ENCODE peak calls at places on chromosomes 4 and X, in eight cellular contexts. M is ovary; A is mucosa of descending colon; P is AG09309; O is neuronal stem cell; Q is WERI-Rb-1; F is CD8-positive, alpha-beta memory T cell; C is stimulated activated CD4-positive, alpha-beta T cell treated with anti-CD3 and anti-CD28 coated beads, Interleukin-2, amount 100 ng/mL, for 24 hours. B is an unnamed sample.

GRCh38 chr4:113636438-113636818 is 125.1 kb downstream of the CAMK2D start:
- DNase-seq in P (no peak), F (no peak), A (no peak), O (no peak), M (no peak), C (no peak), Q (no peak), B (no peak)

GRCh38 chr4:8303485-8304281 is 34.1 kb downstream of the HTRA3 start:
- DNase-seq in A (no peak), M (peak), P (peak), Q (peak), C (no peak), F (no peak), O (no peak), B (no peak)

GRCh38 chr4:133920236-133920635 is 281.4 kb downstream of the PABPC4L start:
- DNase-seq in M (no peak), P (no peak), A (no peak), F (no peak), O (no peak), C (no peak), Q (no peak), B (no peak)

GRCh38 chr4:70251945-70252277 is 9.5 kb downstream of the CSN3 start:
- DNase-seq in C (no peak), F (no peak), M (no peak), O (no peak), A (no peak), Q (no peak), P (no peak), B (no peak)

GRCh38 chr4:182073278-182073677 is 169.9 kb upstream of the TENM3 start:
- DNase-seq in F (no peak), Q (no peak), C (no peak), A (no peak), P (no peak), M (no peak), O (no peak), B (no peak)

GRCh38 chr4:174429701-174430100 is 92.6 kb downstream of the HPGD start:
- DNase-seq in O (no peak), Q (no peak), C (no peak), M (no peak), A (no peak), F (no peak), P (no peak), B (no peak)

GRCh38 chr4:53800741-53801140 is 209.5 kb upstream of the LNX1 start:
- DNase-seq in O (no peak), A (no peak), M (no peak), F (no peak), Q (no peak), P (no peak), C (no peak), B (no peak)

GRCh38 chrX:50697691-50698090 is 116.3 kb downstream of the SHROOM4 start:
- DNase-seq in P (peak), C (no peak), F (no peak), O (no peak), Q (no peak), M (no peak), A (no peak), B (no peak)

GRCh38 chrX:41686788-41687187 is 2.0 kb upstream of the GPR34 start:
- DNase-seq in A (no peak), Q (no peak), P (no peak), C (no peak), M (no peak), F (no peak), O (no peak), B (no peak)

GRCh38 chr4:113969935-113970334 is 9.5 kb downstream of the ARSJ start:
- DNase-seq in A (no peak), O (no peak), Q (no peak), M (no peak), P (no peak), C (no peak), F (no peak), B (no peak)

GRCh38 chrX:129833153-129834004 is 10.3 kb downstream of the ZDHHC9 start:
- DNase-seq in O (no peak), Q (peak), M (no peak), A (no peak), P (no peak), F (no peak), C (no peak), B (no peak)

GRCh38 chr4:40186665-40187014 is 10.2 kb upstream of the RHOH start:
- DNase-seq in C (no peak), F (no peak), Q (no peak), M (no peak), A (no peak), O (no peak), P (no peak), B (no peak)

GRCh38 chr4:86935833-86936721 is 1.3 kb downstream of the AFF1 start:
- DNase-seq in A (peak), O (peak), P (no peak), Q (peak), C (peak), M (peak), F (peak), B (peak)

GRCh38 chrX:22760513-22761057 is 239.2 kb upstream of the DDX53 start:
- DNase-seq in Q (no peak), M (no peak), F (no peak), O (no peak), A (no peak), P (no peak), C (no peak), B (no peak)

GRCh38 chr4:5751918-5752802 is 41.2 kb downstream of the EVC start:
- DNase-seq in P (no peak), O (peak), C (no peak), M (no peak), F (no peak), Q (peak), A (no peak), B (no peak)

GRCh38 chrX:153970398-153971123 is 1.1 kb downstream of the HCFC1 start:
- DNase-seq in A (no peak), F (no peak), O (peak), Q (peak), C (no peak), P (peak), M (peak), B (no peak)

GRCh38 chr4:127586922-127587571 is 45.7 kb upstream of the INTU start:
- DNase-seq in F (no peak), Q (peak), P (no peak), M (no peak), A (no peak), C (no peak), O (no peak), B (no peak)

GRCh38 chrX:127732709-127733108 is 319.5 kb downstream of the ACTRT1 start:
- DNase-seq in O (no peak), Q (no peak), F (no peak), C (no peak), M (no peak), P (no peak), A (no peak), B (no peak)

GRCh38 chrX:72396117-72396516 is 90.4 kb upstream of the CITED1 start:
- DNase-seq in F (no peak), Q (no peak), M (no peak), P (no peak), O (no peak), C (no peak), A (no peak), B (no peak)

GRCh38 chrX:153411255-153411987 is at the start of gene ZFP92:
- DNase-seq in M (peak), P (no peak), A (peak), Q (no peak), F (peak), O (no peak), C (peak), B (peak)

GRCh38 chr4:16591867-16592266 is 306.6 kb downstream of the LDB2 start:
- DNase-seq in F (no peak), A (no peak), M (peak), C (no peak), O (peak), Q (peak), P (no peak), B (no peak)

GRCh38 chr4:152408514-152409327 is 127.2 kb downstream of the FBXW7 start:
- DNase-seq in C (no peak), M (no peak), Q (peak), F (no peak), A (no peak), P (peak), O (peak), B (no peak)

GRCh38 chr4:98469776-98470175 is 188.6 kb downstream of the TSPAN5 start:
- DNase-seq in F (no peak), P (no peak), C (no peak), M (no peak), A (no peak), Q (no peak), O (no peak), B (no peak)

GRCh38 chr4:153651961-153652784 is 31.9 kb upstream of the TLR2 start:
- DNase-seq in M (no peak), C (peak), P (no peak), Q (no peak), F (no peak), A (no peak), O (no peak), B (no peak)